ENCODE peak calls at places on chromosome 17, in eight cellular contexts. J is cardiac muscle cell; P is AG09319; C is adrenal gland; L is OCI-LY7; V is mucosa of descending colon; Y is CD8-positive, alpha-beta T cell; X is HepG2. R is an unnamed sample.

GRCh38 chr17:43079578-43080302 is 45.4 kb downstream of the BRCA1 start:
- DNase-seq in J (no peak), P (no peak), C (no peak), L (no peak), V (peak; percentile 46), Y (no peak), X (no peak), R (no peak)

GRCh38 chr17:32523827-32524552 is 37.2 kb downstream of the CDK5R1 start:
- DNase-seq in J (no peak), P (no peak), C (no peak), L (peak; percentile 68), V (no peak), Y (no peak), X (no peak), R (no peak)

GRCh38 chr17:17507465-17508011 is 11.3 kb upstream of the RASD1 start:
- DNase-seq in J (no peak), P (no peak), C (no peak), L (no peak), V (no peak), Y (no peak), X (no peak), R (no peak)

GRCh38 chr17:8016632-8017424 is 14.4 kb downstream of the GUCY2D start:
- DNase-seq in J (peak; percentile 67), P (no peak), C (peak; percentile 71), L (peak; percentile 50), V (peak; percentile 71), Y (no peak), X (no peak), R (no peak)

GRCh38 chr17:28718317-28718672 is 627 bp upstream of the RAB34 start:
- DNase-seq in J (peak; percentile 61), P (no peak), C (no peak), L (no peak), V (no peak), Y (no peak), X (no peak), R (no peak)

GRCh38 chr17:29155235-29155965 is 24.8 kb downstream of the MYO18A start:
- DNase-seq in J (no peak), P (no peak), C (peak; percentile 76), L (no peak), V (peak; percentile 74), Y (peak; percentile 65), X (peak; percentile 85), R (peak; percentile 47)

GRCh38 chr17:4594406-4595349 is 10.3 kb downstream of the SMTNL2 start:
- DNase-seq in J (peak; percentile 58), P (no peak), C (no peak), L (peak; percentile 41), V (peak; percentile 51), Y (peak; percentile 52), X (no peak), R (no peak)

GRCh38 chr17:39239640-39240314 is 14.0 kb upstream of the STAC2 start:
- DNase-seq in J (peak; percentile 67), P (no peak), C (peak; percentile 68), L (peak; percentile 89), V (peak; percentile 80), Y (peak; percentile 78), X (peak; percentile 55), R (no peak)

GRCh38 chr17:59826741-59827453 is 65.8 kb downstream of the TUBD1 start:
- DNase-seq in J (no peak), P (no peak), C (no peak), L (no peak), V (no peak), Y (no peak), X (no peak), R (no peak)

GRCh38 chr17:48576479-48577309 is 1.5 kb downstream of the HOXB4 start:
- DNase-seq in J (no peak), P (no peak), C (peak; percentile 61), L (no peak), V (no peak), Y (no peak), X (no peak), R (no peak)

GRCh38 chr17:29593546-29594440 is 861 bp downstream of the ANKRD13B start:
- DNase-seq in J (peak; percentile 86), P (no peak), C (no peak), L (peak; percentile 56), V (no peak), Y (no peak), X (no peak), R (peak; percentile 28)

GRCh38 chr17:50508573-50509460 is 578 bp downstream of the MYCBPAP start:
- DNase-seq in J (no peak), P (no peak), C (no peak), L (no peak), V (no peak), Y (no peak), X (no peak), R (no peak)

GRCh38 chr17:38893612-38894011 is 23.8 kb downstream of the LASP1 start:
- DNase-seq in J (no peak), P (no peak), C (no peak), L (no peak), V (peak; percentile 43), Y (no peak), X (no peak), R (no peak)

GRCh38 chr17:6079155-6079554 is 9.0 kb downstream of the WSCD1 start:
- DNase-seq in J (no peak), P (no peak), C (no peak), L (no peak), V (no peak), Y (no peak), X (no peak), R (no peak)

GRCh38 chr17:73906896-73907600 is 262.8 kb upstream of the SDK2 start:
- DNase-seq in J (no peak), P (no peak), C (no peak), L (no peak), V (no peak), Y (peak; percentile 35), X (no peak), R (no peak)

GRCh38 chr17:16287563-16288027 is 65.7 kb downstream of the CENPV start:
- DNase-seq in J (no peak), P (peak; percentile 53), C (peak; percentile 57), L (peak; percentile 68), V (peak; percentile 51), Y (no peak), X (peak; percentile 48), R (peak; percentile 23)

GRCh38 chr17:16286947-16287562 is 66.2 kb downstream of the CENPV start:
- DNase-seq in J (no peak), P (no peak), C (no peak), L (peak; percentile 50), V (peak; percentile 38), Y (no peak), X (no peak), R (peak; percentile 26)

GRCh38 chr17:16283705-16284104 is 66.7 kb downstream of the PIGL start:
- DNase-seq in J (no peak), P (no peak), C (no peak), L (no peak), V (no peak), Y (no peak), X (no peak), R (no peak)

GRCh38 chr17:16286009-16286946 is 67.0 kb downstream of the CENPV start:
- DNase-seq in J (peak; percentile 88), P (peak; percentile 86), C (peak; percentile 96), L (peak; percentile 67), V (peak; percentile 94), Y (peak; percentile 83), X (peak; percentile 99), R (peak; percentile 92)

DNA sequence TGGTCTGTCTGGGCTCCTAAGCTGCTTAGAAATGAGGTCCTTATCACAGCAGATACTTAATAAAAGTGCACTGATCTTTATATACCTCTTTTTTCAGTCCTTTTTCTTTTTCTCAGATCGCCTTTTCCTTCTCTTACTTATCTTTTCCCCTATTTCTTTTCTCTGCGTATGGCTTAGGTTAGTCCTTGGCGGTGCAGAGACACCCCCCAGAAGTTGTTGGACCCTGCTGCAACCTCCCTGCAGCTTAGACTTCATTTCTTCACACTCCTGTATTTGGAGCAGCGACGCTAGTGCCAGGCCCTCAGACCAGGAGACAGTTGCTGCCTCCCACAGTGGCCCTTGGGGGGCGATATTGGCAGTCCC is 67.6 kb downstream of the CENPV start:
- DNase-seq in J (no peak), P (no peak), C (no peak), L (no peak), V (no peak), Y (no peak), X (no peak), R (no peak)
- TF ChIP-seq CTCF in J (peak; percentile 52), P (peak; percentile 48), C (peak; percentile 66), L (peak; percentile 86), V (peak; percentile 48), Y (peak; percentile 37), X (peak; percentile 99), R (peak; percentile 41)

GRCh38 chr17:81084691-81085419 is 49.9 kb downstream of the BAIAP2 start:
- DNase-seq in J (no peak), P (no peak), C (peak; percentile 81), L (no peak), V (no peak), Y (no peak), X (no peak), R (no peak)
- TF ChIP-seq CTCF in J (no peak), P (no peak), C (no peak), L (no peak), V (no peak), Y (no peak), X (no peak), R (no peak)

GRCh38 chr17:67942810-67943209 is 53.5 kb downstream of the C17orf58 start:
- DNase-seq in J (peak; percentile 7), P (no peak), C (no peak), L (peak; percentile 15), V (no peak), Y (no peak), X (no peak), R (no peak)
- TF ChIP-seq CTCF in J (peak; percentile 48), P (peak; percentile 29), C (no peak), L (peak; percentile 79), V (no peak), Y (peak; percentile 39), X (peak; percentile 46), R (peak; percentile 26)

GRCh38 chr17:57402691-57403090 is 146.4 kb downstream of the MSI2 start:
- DNase-seq in J (no peak), P (no peak), C (no peak), L (no peak), V (no peak), Y (no peak), X (no peak), R (no peak)

GRCh38 chr17:57403241-57403640 is 146.9 kb downstream of the MSI2 start:
- DNase-seq in J (no peak), P (no peak), C (no peak), L (no peak), V (no peak), Y (no peak), X (no peak), R (no peak)

GRCh38 chr17:57404807-57405485 is 148.6 kb downstream of the MSI2 start:
- DNase-seq in J (no peak), P (no peak), C (no peak), L (no peak), V (no peak), Y (no peak), X (no peak), R (no peak)

GRCh38 chr17:57405486-57406072 is 149.3 kb downstream of the MSI2 start:
- DNase-seq in J (no peak), P (no peak), C (no peak), L (no peak), V (no peak), Y (no peak), X (no peak), R (no peak)

DNA sequence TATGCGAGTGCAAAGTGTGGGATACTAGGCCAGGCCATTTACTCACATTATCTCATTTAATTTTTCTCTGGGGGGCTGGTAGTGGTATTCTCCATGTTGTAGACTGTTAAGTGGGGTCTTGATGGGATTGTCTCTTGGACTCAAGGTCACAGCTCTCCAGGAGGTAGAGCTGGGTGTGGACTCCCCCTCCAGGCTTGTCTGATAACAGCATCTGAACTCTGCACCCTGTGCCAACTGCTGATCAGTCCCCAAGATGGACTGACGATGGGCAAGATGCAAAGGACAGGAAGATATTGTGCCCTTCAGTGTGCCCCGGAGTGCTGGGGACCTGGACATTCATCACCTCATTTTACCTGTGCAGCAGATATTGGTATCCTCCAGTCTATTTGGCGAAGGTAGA is 147.8 kb downstream of the MSI2 start:
- DNase-seq in J (no peak), P (no peak), C (no peak), L (peak; percentile 56), V (no peak), Y (no peak), X (peak; percentile 35), R (no peak)
- TF ChIP-seq CTCF in J (no peak), P (no peak), C (no peak), L (peak; percentile 78), V (no peak), Y (no peak), X (peak; percentile 60), R (no peak)